ENCODE peak calls at places on chromosomes 6 and 20, in six cellular contexts. X is H9, C is mesendoderm, F is fibroblast of lung, R is tibial nerve, B is Peyer's patch. O is an unnamed sample. For H3K27me3 and H3K4me1, the result is how much of the 10 kb centered on the place peaks cover.

GRCh38 chr6:56649782-56650181 is 7.1 kb upstream of the DST start:
- DNase-seq in X (no peak), C (no peak), F (peak), R (no peak), B (no peak), O (no peak)

GRCh38 chr6:76026101-76026500 is 46.4 kb downstream of the IMPG1 start:
- DNase-seq in X (no peak), C (peak), F (peak), R (no peak), B (no peak), O (no peak)

GRCh38 chr6:156634971-156635371 is 142.2 kb upstream of the ARID1B start:
- DNase-seq in X (no peak), C (no peak), F (peak), R (no peak), B (no peak), O (no peak)

GRCh38 chr6:16450821-16451220 is 212.4 kb downstream of the GMPR start:
- DNase-seq in X (no peak), C (no peak), F (no peak), R (no peak), B (no peak), O (no peak)

GRCh38 chr6:106517699-106518098 is 111.6 kb downstream of the RTN4IP1 start:
- DNase-seq in X (no peak), C (no peak), F (no peak), R (no peak), B (no peak), O (no peak)

GRCh38 chr20:44073011-44073674 is 113.8 kb downstream of the JPH2 start:
- DNase-seq in X (no peak), C (no peak), F (no peak), R (no peak), B (no peak), O (no peak)

GRCh38 chr6:11888725-11889124 is 110.1 kb upstream of the ADTRP start:
- DNase-seq in X (no peak), C (no peak), F (no peak), R (no peak), B (no peak), O (no peak)

GRCh38 chr6:39430968-39431523 is 108.5 kb upstream of the KCNK16 start:
- DNase-seq in X (peak), C (peak), F (no peak), R (no peak), B (peak), O (peak)

GRCh38 chr6:121592955-121593665 is 157.7 kb downstream of the GJA1 start:
- DNase-seq in X (no peak), C (no peak), F (no peak), R (no peak), B (no peak), O (no peak)

GRCh38 chr6:4687989-4688947 is 87.9 kb upstream of the CDYL start:
- DNase-seq in X (no peak), C (no peak), F (peak), R (peak), B (no peak), O (no peak)

GRCh38 chr6:98352348-98352747 is 482.0 kb upstream of the POU3F2 start:
- DNase-seq in X (no peak), C (no peak), F (no peak), R (no peak), B (no peak), O (no peak)

GRCh38 chr6:130769812-130770211 is 57.4 kb upstream of the SMLR1 start:
- DNase-seq in X (no peak), C (no peak), F (no peak), R (no peak), B (no peak), O (no peak)

GRCh38 chr6:118764766-118765165 is 113.4 kb upstream of the CEP85L start:
- DNase-seq in X (peak), C (no peak), F (no peak), R (peak), B (no peak), O (no peak)

GRCh38 chr6:50654155-50654554 is 59.2 kb upstream of the TFAP2D start:
- DNase-seq in X (no peak), C (no peak), F (no peak), R (no peak), B (no peak), O (no peak)

GRCh38 chr6:163707385-163708355 is 293.2 kb downstream of the QKI start:
- DNase-seq in X (no peak), C (no peak), F (no peak), R (no peak), B (no peak), O (no peak)

GRCh38 chr6:43495409-43495941 is 14.7 kb downstream of the LRRC73 start:
- DNase-seq in X (no peak), C (no peak), F (no peak), R (no peak), B (no peak), O (no peak)

GRCh38 chr6:158207452-158207788 is 39.3 kb downstream of the GTF2H5 start:
- DNase-seq in X (no peak), C (no peak), F (no peak), R (no peak), B (no peak), O (no peak)

GRCh38 chr6:31572041-31572911 is at the start of gene LTA:
- DNase-seq in X (no peak), C (no peak), F (no peak), R (no peak), B (no peak), O (no peak)

GRCh38 chr20:32976746-32977145 is 27.5 kb downstream of the SUN5 start:
- DNase-seq in X (peak), C (peak), F (no peak), R (no peak), B (no peak), O (no peak)

GRCh38 chr6:26351544-26351953 is 13.4 kb upstream of the BTN3A2 start:
- DNase-seq in X (no peak), C (no peak), F (peak), R (no peak), B (no peak), O (no peak)

GRCh38 chr6:14274552-14275492 is 157.2 kb downstream of the CD83 start:
- DNase-seq in X (peak), C (no peak), F (no peak), R (no peak), B (no peak), O (no peak)

GRCh38 chr20:51470521-51470875 is 72.0 kb downstream of the NFATC2 start:
- DNase-seq in X (no peak), C (no peak), F (no peak), R (no peak), B (no peak), O (no peak)
- H3K27me3 ChIP-seq in X (under half), C (under half), F (under half), R (under half), B (under half), O (under half)

GRCh38 chr20:41148956-41149355 is 11.6 kb downstream of the PLCG1 start:
- DNase-seq in X (no peak), C (no peak), F (no peak), R (no peak), B (no peak), O (no peak)
- H3K4me1 ChIP-seq in X (under half), C (under half), F (under half), R (under half), B (under half), O (under half)

GRCh38 chr6:125358898-125359297 is 57.1 kb upstream of the HDDC2 start:
- DNase-seq in X (no peak), C (no peak), F (no peak), R (no peak), B (no peak), O (no peak)

GRCh38 chr6:125356888-125357287 is 55.1 kb upstream of the HDDC2 start:
- DNase-seq in X (peak), C (peak), F (no peak), R (no peak), B (no peak), O (no peak)

GRCh38 chr6:125354649-125355048 is 52.9 kb upstream of the HDDC2 start:
- DNase-seq in X (no peak), C (no peak), F (no peak), R (no peak), B (no peak), O (no peak)

GRCh38 chr6:125361868-125362267 is 60.1 kb upstream of the HDDC2 start:
- DNase-seq in X (no peak), C (no peak), F (no peak), R (no peak), B (no peak), O (no peak)

GRCh38 chr6:125357515-125358256 is 55.9 kb upstream of the HDDC2 start:
- DNase-seq in X (no peak), C (no peak), F (peak), R (no peak), B (no peak), O (no peak)
- H3K27me3 ChIP-seq in X (under half), C (under half), F (under half), R (under half), B (under half), O (under half)

GRCh38 chr6:141472550-141472949 is 660.2 kb upstream of the GJE1 start:
- DNase-seq in X (no peak), C (no peak), F (no peak), R (no peak), B (no peak), O (no peak)
- H3K4me1 ChIP-seq in X (under half), C (under half), F (under half), R (under half), B (under half), O (under half)

GRCh38 chr20:63177134-63177784 is 38.7 kb downstream of the YTHDF1 start:
- DNase-seq in X (no peak), C (peak), F (no peak), R (no peak), B (no peak), O (no peak)

GRCh38 chr20:63178889-63179751 is 36.8 kb downstream of the YTHDF1 start:
- DNase-seq in X (peak), C (peak), F (peak), R (no peak), B (no peak), O (no peak)

GRCh38 chr20:63176448-63177133 is 39.3 kb downstream of the YTHDF1 start:
- DNase-seq in X (peak), C (peak), F (no peak), R (no peak), B (no peak), O (no peak)

GRCh38 chr20:63178445-63178818 is 37.5 kb downstream of the YTHDF1 start:
- DNase-seq in X (peak), C (peak), F (no peak), R (no peak), B (no peak), O (no peak)

GRCh38 chr20:63177785-63178444 is 38.0 kb downstream of the YTHDF1 start:
- DNase-seq in X (no peak), C (no peak), F (no peak), R (no peak), B (no peak), O (no peak)
- H3K27me3 ChIP-seq in X (under half), C (under half), F (half or more), R (under half), B (under half), O (half or more)

GRCh38 chr20:35718972-35719635 is 19.9 kb downstream of the ROMO1 start:
- DNase-seq in X (no peak), C (no peak), F (no peak), R (no peak), B (no peak), O (no peak)

GRCh38 chr20:35720165-35721123 is 21.2 kb downstream of the ROMO1 start:
- DNase-seq in X (no peak), C (no peak), F (no peak), R (no peak), B (no peak), O (no peak)

GRCh38 chr20:35719717-35720116 is 20.5 kb downstream of the ROMO1 start:
- DNase-seq in X (no peak), C (no peak), F (no peak), R (no peak), B (no peak), O (no peak)

GRCh38 chr20:35721219-35721618 is 20.8 kb downstream of the RBM39 start:
- DNase-seq in X (no peak), C (no peak), F (no peak), R (no peak), B (no peak), O (no peak)

GRCh38 chr20:35721621-35722020 is 20.4 kb downstream of the RBM39 start:
- DNase-seq in X (no peak), C (no peak), F (no peak), R (no peak), B (no peak), O (no peak)
- H3K4me1 ChIP-seq in X (under half), C (under half), F (under half), R (under half), B (under half), O (under half)

GRCh38 chr6:28816909-28817807 is 106.6 kb downstream of the TRIM27 start:
- DNase-seq in X (peak), C (peak), F (peak), R (no peak), B (no peak), O (no peak)
- H3K27me3 ChIP-seq in X (half or more), C (under half), F (under half), R (under half), B (under half), O (half or more)

DNA sequence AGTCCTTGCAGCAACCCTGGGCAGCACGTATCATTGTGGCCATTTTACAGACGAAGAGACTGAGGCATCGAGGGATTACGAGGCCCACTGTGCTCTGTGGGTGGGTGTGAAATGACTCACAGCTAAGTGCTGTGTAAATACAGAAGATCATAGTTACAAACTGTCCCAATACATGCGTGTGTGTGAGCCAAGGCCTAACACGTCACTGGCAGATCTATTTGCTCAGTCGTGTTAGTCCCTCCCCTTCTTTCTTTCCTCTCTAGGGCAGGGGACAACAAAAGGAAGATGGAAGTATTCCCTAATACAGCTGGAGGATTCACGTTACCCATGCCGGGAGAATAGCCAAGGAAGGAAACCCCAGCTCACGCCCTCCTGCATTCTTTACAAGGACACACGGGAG is 175.9 kb downstream of the CDC5L start:
- DNase-seq in X (no peak), C (peak), F (peak), R (peak), B (no peak), O (no peak)
- H3K4me1 ChIP-seq in X (under half), C (under half), F (under half), R (under half), B (under half), O (under half)

GRCh38 chr6:150202404-150202803 is 59.6 kb downstream of the PPP1R14C start:
- DNase-seq in X (no peak), C (no peak), F (no peak), R (no peak), B (peak), O (no peak)

GRCh38 chr6:150203871-150204545 is 61.2 kb downstream of the PPP1R14C start:
- DNase-seq in X (no peak), C (no peak), F (no peak), R (no peak), B (no peak), O (no peak)

GRCh38 chr6:150202934-150203333 is 60.1 kb downstream of the PPP1R14C start:
- DNase-seq in X (no peak), C (no peak), F (no peak), R (no peak), B (no peak), O (no peak)

GRCh38 chr6:150203378-150203777 is 60.5 kb downstream of the PPP1R14C start:
- DNase-seq in X (no peak), C (no peak), F (no peak), R (no peak), B (no peak), O (no peak)

GRCh38 chr6:150204705-150205472 is 62.0 kb downstream of the PPP1R14C start:
- DNase-seq in X (no peak), C (no peak), F (no peak), R (no peak), B (no peak), O (no peak)
- H3K27me3 ChIP-seq in X (under half), C (under half), F (under half), R (under half), B (under half), O (under half)

GRCh38 chr6:94956910-94957309 is 620.4 kb upstream of the MANEA start:
- DNase-seq in X (no peak), C (no peak), F (no peak), R (no peak), B (no peak), O (no peak)

GRCh38 chr6:94953867-94954631 is 623.3 kb upstream of the MANEA start:
- DNase-seq in X (no peak), C (no peak), F (peak), R (no peak), B (no peak), O (no peak)
- H3K4me1 ChIP-seq in X (under half), C (under half), F (under half), R (under half), B (under half), O (under half)

O was measured in breast epithelium.